ENCODE peak calls at places on chromosomes 11 and 22, in five cellular contexts. M is K562, O is A549, X is HCT116, D is HepG2. E is an unnamed sample.

GRCh38 chr11:85281550-85281949 is 345.6 kb downstream of the DLG2 start:
- DNase-seq in D (no peak), M (no peak), O (no peak), X (no peak), E (no peak)

GRCh38 chr22:40791241-40791640 is 27.9 kb downstream of the SLC25A17 start:
- DNase-seq in X (no peak), D (no peak), M (no peak), O (no peak), E (no peak)

GRCh38 chr22:39535831-39536449 is 3.4 kb upstream of the RPS19BP1 start:
- DNase-seq in X (no peak), D (no peak), M (no peak), O (no peak), E (no peak)

GRCh38 chr11:95886462-95886861 is 37.4 kb downstream of the MTMR2 start:
- DNase-seq in M (no peak), X (no peak), D (no peak), O (no peak), E (no peak)

GRCh38 chr11:16843307-16843706 is 104.9 kb downstream of the C11orf58 start:
- DNase-seq in X (no peak), O (no peak), D (peak; percentile 12), M (no peak), E (no peak)

GRCh38 chr11:90434858-90435257 is 212.0 kb upstream of the CHORDC1 start:
- DNase-seq in D (peak; percentile 35), O (no peak), X (no peak), M (no peak), E (peak; percentile 20)

GRCh38 chr11:118896472-118896913 is 12.8 kb downstream of the CXCR5 start:
- DNase-seq in D (no peak), O (no peak), X (no peak), M (no peak), E (peak; percentile 54)

GRCh38 chr11:469684-470667 is 19.9 kb downstream of the PTDSS2 start:
- DNase-seq in X (no peak), O (peak; percentile 67), D (peak; percentile 83), M (no peak), E (no peak)

GRCh38 chr11:33490842-33491370 is 209.7 kb downstream of the C11orf91 start:
- DNase-seq in M (no peak), O (no peak), X (no peak), D (no peak), E (no peak)

GRCh38 chr11:65928667-65929066 is 9.4 kb downstream of the DRAP1 start:
- DNase-seq in M (peak; percentile 49), X (no peak), D (no peak), O (no peak), E (no peak)

GRCh38 chr11:1751521-1751921 is 1.1 kb upstream of the IFITM10 start:
- DNase-seq in M (no peak), X (no peak), D (no peak), O (no peak), E (no peak)

GRCh38 chr22:38203090-38203810 is 1.5 kb downstream of the MAFF start:
- DNase-seq in O (no peak), M (peak; percentile 22), X (no peak), D (peak; percentile 46), E (no peak)

GRCh38 chr22:29079218-29079901 is 6.5 kb downstream of the KREMEN1 start:
- DNase-seq in M (no peak), X (no peak), O (no peak), D (no peak), E (no peak)

GRCh38 chr22:35977136-35977535 is 51.5 kb downstream of the RBFOX2 start:
- DNase-seq in M (no peak), X (no peak), O (no peak), D (no peak), E (no peak)

GRCh38 chr11:71465054-71465453 is 12.1 kb downstream of the NADSYN1 start:
- DNase-seq in O (no peak), X (no peak), M (no peak), D (no peak), E (no peak)

GRCh38 chr11:45667929-45668680 is 2.7 kb upstream of the CHST1 start:
- DNase-seq in O (no peak), D (no peak), X (no peak), M (no peak), E (no peak)

GRCh38 chr11:2554338-2555240 is 109.8 kb downstream of the KCNQ1 start:
- DNase-seq in M (no peak), X (no peak), D (no peak), O (no peak), E (no peak)

GRCh38 chr11:56841210-56841810 is 92.8 kb upstream of the OR9G4 start:
- DNase-seq in M (peak; percentile 38), O (peak; percentile 35), X (peak; percentile 27), D (peak; percentile 52), E (peak; percentile 67)

GRCh38 chr11:3106736-3107524 is 49.7 kb upstream of the CARS1 start:
- DNase-seq in X (no peak), D (no peak), M (no peak), O (no peak), E (no peak)

GRCh38 chr11:18013790-18014507 is 1.1 kb upstream of the SERGEF start:
- DNase-seq in O (no peak), D (no peak), M (no peak), X (no peak), E (peak; percentile 20)

DNA sequence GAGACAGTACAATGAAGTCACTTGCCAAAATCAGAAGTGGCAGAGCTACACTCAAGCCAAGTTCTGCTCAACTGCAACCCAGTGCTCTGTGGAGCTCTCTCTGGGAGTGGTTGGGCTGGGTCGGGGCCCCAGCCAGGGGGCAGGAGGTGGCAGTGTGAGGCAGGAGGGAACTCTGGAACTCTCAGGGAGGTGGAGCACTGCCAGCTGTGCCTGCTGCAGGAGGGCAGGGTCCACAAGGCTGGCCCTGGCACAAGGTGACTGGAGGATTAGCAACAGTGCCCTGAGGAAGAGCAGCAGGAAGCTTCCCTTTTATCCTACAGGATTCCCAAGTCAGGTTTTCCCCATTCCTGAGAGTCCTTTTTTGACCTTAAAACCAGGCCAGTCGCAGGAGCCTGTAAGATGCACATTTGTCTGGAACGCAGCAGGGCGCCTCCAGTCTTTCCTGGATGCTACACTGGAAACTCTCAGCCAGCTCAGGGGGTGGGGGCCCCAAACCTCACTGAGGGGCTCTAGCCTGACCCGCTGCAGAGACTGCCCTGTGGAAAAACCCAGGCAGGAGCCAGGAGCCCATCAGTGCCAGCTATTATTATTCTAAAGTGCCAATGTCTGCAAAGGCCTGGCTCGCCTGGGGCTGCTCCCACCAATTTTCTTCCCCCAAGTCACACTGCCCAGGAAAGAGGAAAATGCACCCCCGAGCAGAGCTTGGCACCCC is 31.8 kb downstream of the DKK3 start:
- DNase-seq in X (no peak), O (no peak), M (no peak), D (no peak), E (no peak)
- TF ChIP-seq POLR2A in X (no peak), O (no peak), M (no peak), D (no peak), E (no peak)

GRCh38 chr11:70397336-70397982 is 870 bp upstream of the CTTN start:
- DNase-seq in M (peak; percentile 55), X (peak; percentile 13), O (no peak), D (peak; percentile 43), E (peak; percentile 88)

GRCh38 chr11:70399681-70400112 is 1.4 kb downstream of the CTTN start:
- DNase-seq in M (peak; percentile 79), X (peak; percentile 87), O (peak; percentile 94), D (peak; percentile 78), E (peak; percentile 92)

GRCh38 chr11:70400643-70401042 is 2.3 kb downstream of the CTTN start:
- DNase-seq in O (no peak), D (no peak), M (no peak), X (no peak), E (no peak)

GRCh38 chr11:70397983-70398833 is at the start of gene CTTN:
- DNase-seq in X (peak; percentile 71), D (peak; percentile 79), M (peak; percentile 97), O (peak; percentile 92), E (peak; percentile 96)

GRCh38 chr11:70398834-70399680 is 728 bp downstream of the CTTN start:
- DNase-seq in O (no peak), D (no peak), X (no peak), M (no peak), E (peak; percentile 84)
- TF ChIP-seq MAX in O (no peak), D (no peak), X (no peak), M (no peak), E (no peak)

DNA sequence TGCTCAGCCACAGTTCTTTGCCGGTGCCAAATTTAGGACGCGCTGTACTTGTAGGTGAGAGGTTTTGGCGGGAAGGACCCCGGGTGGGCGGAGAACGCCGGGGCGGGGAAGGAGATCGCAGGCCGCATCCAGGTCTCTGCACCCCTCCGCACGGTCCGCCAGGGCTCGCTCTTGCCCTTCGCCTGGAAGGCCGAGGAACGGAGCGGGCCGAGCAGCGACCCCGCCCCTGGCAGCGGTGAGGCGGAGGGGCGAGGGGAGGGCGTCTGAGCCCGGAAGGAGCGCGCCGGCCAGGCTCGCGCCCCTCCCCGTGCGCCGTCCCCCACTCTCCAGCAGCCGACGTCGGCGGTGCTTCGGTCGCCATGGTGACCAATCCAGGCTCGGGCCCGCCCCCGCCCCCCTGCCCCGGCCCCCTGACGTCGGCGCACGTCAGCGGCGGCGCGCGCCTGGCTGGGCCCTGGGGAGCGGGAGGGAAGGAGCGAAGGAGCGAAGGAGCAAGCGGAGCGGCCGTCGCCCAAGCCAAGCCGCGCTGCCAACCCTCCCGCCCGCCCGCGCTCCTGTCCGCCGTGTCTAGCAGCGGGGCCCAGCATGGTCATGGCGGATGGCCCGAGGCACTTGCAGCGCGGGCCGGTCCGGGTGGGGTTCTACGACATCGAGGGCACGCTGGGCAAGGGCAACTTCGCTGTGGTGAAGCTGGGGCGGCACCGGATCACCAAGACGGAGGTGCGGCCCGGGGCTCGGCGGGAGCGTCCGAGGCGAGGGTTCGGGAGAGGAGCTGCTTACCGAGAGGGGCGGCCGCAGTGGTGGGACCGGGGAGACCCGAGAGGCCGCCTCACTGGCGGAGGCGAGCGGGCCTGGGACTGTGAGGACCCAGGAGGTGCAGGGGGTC is at the start of gene SIK2:
- DNase-seq in X (peak; percentile 87), D (peak; percentile 89), M (peak; percentile 95), O (peak; percentile 54), E (peak; percentile 99)
- TF ChIP-seq POLR2A in X (no peak), D (peak; percentile 38), M (peak; percentile 18), O (peak; percentile 37), E (peak; percentile 46)

GRCh38 chr22:36985490-36985889 is 33.8 kb downstream of the TST start:
- DNase-seq in D (no peak), X (no peak), M (no peak), O (no peak), E (no peak)

GRCh38 chr22:36991220-36991619 is 28.0 kb downstream of the TST start:
- DNase-seq in M (no peak), O (no peak), X (no peak), D (no peak), E (no peak)

GRCh38 chr22:36982136-36982535 is 37.1 kb downstream of the TST start:
- DNase-seq in D (no peak), X (no peak), O (no peak), M (peak; percentile 87), E (peak; percentile 38)

GRCh38 chr22:36988075-36988474 is 31.2 kb downstream of the TST start:
- DNase-seq in X (no peak), O (no peak), M (no peak), D (no peak), E (no peak)

DNA sequence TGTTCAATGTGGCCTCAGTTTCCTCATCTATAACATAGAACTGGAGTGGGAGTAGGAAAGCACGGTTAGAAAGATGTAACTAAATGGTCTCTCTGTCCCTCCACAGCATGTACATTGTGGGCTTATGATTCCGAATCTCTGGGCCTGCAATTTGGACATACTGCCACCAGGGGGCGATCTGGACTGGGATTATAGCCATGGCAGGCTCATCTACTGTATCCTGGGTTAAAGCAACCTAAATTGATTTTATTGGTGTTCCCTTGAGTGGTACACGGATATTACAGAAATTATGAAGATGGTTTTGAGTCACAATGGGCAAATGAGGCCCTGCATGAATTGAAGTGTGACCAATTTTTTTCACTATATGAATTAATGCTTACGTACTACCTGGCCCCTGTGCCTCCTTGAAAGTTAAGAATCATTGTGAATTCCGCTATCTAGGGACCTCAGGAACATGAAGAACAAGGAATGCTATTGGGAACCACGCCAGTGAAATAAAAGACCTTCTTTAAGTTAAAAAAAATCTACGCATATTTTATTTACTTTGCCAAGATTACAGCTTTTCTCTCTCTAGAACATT is 32.9 kb downstream of the TST start:
- DNase-seq in O (no peak), M (peak; percentile 43), D (no peak), X (no peak), E (peak; percentile 67)
- TF ChIP-seq MAX in O (no peak), M (no peak), D (no peak), X (no peak), E (no peak)

E was measured in NB4.